ENCODE peak calls at places on chromosomes 3 and 15, in nine cellular contexts. One of them, this sample, is unnamed.

GRCh38 chr3:102225407-102226132 is 209.2 kb upstream of the ZPLD1 start:
- DNase-seq in tibial nerve: no peak
- DNase-seq in ovary: no peak
- DNase-seq in HepG2: peak; percentile 41
- DNase-seq in transverse colon: no peak
- DNase-seq in stomach: no peak
- DNase-seq in sigmoid colon: no peak
- DNase-seq in A549: peak; percentile 33
- DNase-seq in suprapubic skin: no peak
- DNase-seq in this sample: no peak

GRCh38 chr15:67641453-67641852 is 99.0 kb downstream of the MAP2K5 start:
- DNase-seq in stomach: no peak
- DNase-seq in sigmoid colon: no peak
- DNase-seq in HepG2: no peak
- DNase-seq in tibial nerve: no peak
- DNase-seq in suprapubic skin: no peak
- DNase-seq in ovary: no peak
- DNase-seq in A549: no peak
- DNase-seq in transverse colon: no peak
- DNase-seq in this sample: no peak

GRCh38 chr15:92864127-92864814 is 35.9 kb upstream of the CHD2 start:
- DNase-seq in transverse colon: no peak
- DNase-seq in tibial nerve: no peak
- DNase-seq in sigmoid colon: no peak
- DNase-seq in ovary: no peak
- DNase-seq in suprapubic skin: no peak
- DNase-seq in A549: no peak
- DNase-seq in HepG2: no peak
- DNase-seq in stomach: no peak
- DNase-seq in this sample: no peak

GRCh38 chr3:10322355-10322715 is 1.4 kb upstream of the SEC13 start:
- DNase-seq in A549: peak; percentile 41
- DNase-seq in suprapubic skin: no peak
- DNase-seq in stomach: no peak
- DNase-seq in transverse colon: no peak
- DNase-seq in sigmoid colon: no peak
- DNase-seq in HepG2: no peak
- DNase-seq in ovary: no peak
- DNase-seq in tibial nerve: no peak
- DNase-seq in this sample: no peak

GRCh38 chr15:95868970-95869369 is 461.5 kb upstream of the NR2F2 start:
- DNase-seq in transverse colon: no peak
- DNase-seq in ovary: no peak
- DNase-seq in stomach: no peak
- DNase-seq in suprapubic skin: no peak
- DNase-seq in sigmoid colon: no peak
- DNase-seq in tibial nerve: no peak
- DNase-seq in A549: no peak
- DNase-seq in HepG2: no peak
- DNase-seq in this sample: no peak

GRCh38 chr3:107345968-107346367 is 31.3 kb upstream of the CCDC54 start:
- DNase-seq in A549: no peak
- DNase-seq in ovary: no peak
- DNase-seq in suprapubic skin: no peak
- DNase-seq in sigmoid colon: no peak
- DNase-seq in tibial nerve: no peak
- DNase-seq in HepG2: no peak
- DNase-seq in stomach: no peak
- DNase-seq in transverse colon: no peak
- DNase-seq in this sample: no peak

GRCh38 chr3:43950775-43951174 is 260.0 kb downstream of the ABHD5 start:
- DNase-seq in tibial nerve: no peak
- DNase-seq in ovary: no peak
- DNase-seq in transverse colon: no peak
- DNase-seq in stomach: no peak
- DNase-seq in suprapubic skin: no peak
- DNase-seq in sigmoid colon: no peak
- DNase-seq in A549: no peak
- DNase-seq in HepG2: no peak
- DNase-seq in this sample: no peak

GRCh38 chr15:85973584-85974347 is 105.9 kb upstream of the AGBL1 start:
- DNase-seq in transverse colon: no peak
- DNase-seq in HepG2: peak; percentile 6
- DNase-seq in stomach: no peak
- DNase-seq in tibial nerve: no peak
- DNase-seq in suprapubic skin: no peak
- DNase-seq in A549: no peak
- DNase-seq in ovary: no peak
- DNase-seq in sigmoid colon: no peak
- DNase-seq in this sample: no peak

GRCh38 chr3:53229171-53229570 is 26.7 kb downstream of the TKT start:
- DNase-seq in ovary: no peak
- DNase-seq in tibial nerve: no peak
- DNase-seq in transverse colon: no peak
- DNase-seq in HepG2: no peak
- DNase-seq in sigmoid colon: no peak
- DNase-seq in suprapubic skin: no peak
- DNase-seq in stomach: no peak
- DNase-seq in A549: no peak
- DNase-seq in this sample: no peak

GRCh38 chr3:195897853-195898415 is 10.4 kb downstream of the TNK2 start:
- DNase-seq in ovary: peak; percentile 28
- DNase-seq in transverse colon: no peak
- DNase-seq in A549: no peak
- DNase-seq in tibial nerve: no peak
- DNase-seq in HepG2: no peak
- DNase-seq in sigmoid colon: peak; percentile 60
- DNase-seq in suprapubic skin: no peak
- DNase-seq in stomach: no peak
- DNase-seq in this sample: no peak

GRCh38 chr15:31367021-31367729 is 40.5 kb downstream of the KLF13 start:
- DNase-seq in sigmoid colon: no peak
- DNase-seq in transverse colon: no peak
- DNase-seq in HepG2: no peak
- DNase-seq in stomach: no peak
- DNase-seq in ovary: peak; percentile 44
- DNase-seq in suprapubic skin: no peak
- DNase-seq in A549: no peak
- DNase-seq in tibial nerve: no peak
- DNase-seq in this sample: no peak

GRCh38 chr3:81024560-81024959 is 736.9 kb downstream of the GBE1 start:
- DNase-seq in suprapubic skin: no peak
- DNase-seq in A549: no peak
- DNase-seq in stomach: no peak
- DNase-seq in transverse colon: no peak
- DNase-seq in sigmoid colon: no peak
- DNase-seq in HepG2: no peak
- DNase-seq in tibial nerve: no peak
- DNase-seq in ovary: no peak
- DNase-seq in this sample: no peak

GRCh38 chr3:167095976-167096375 is 284.1 kb downstream of the ZBBX start:
- DNase-seq in tibial nerve: no peak
- DNase-seq in ovary: no peak
- DNase-seq in HepG2: no peak
- DNase-seq in sigmoid colon: no peak
- DNase-seq in transverse colon: no peak
- DNase-seq in A549: no peak
- DNase-seq in suprapubic skin: no peak
- DNase-seq in stomach: no peak
- DNase-seq in this sample: no peak

GRCh38 chr15:55282284-55282833 is 7.3 kb downstream of the RAB27A start:
- DNase-seq in tibial nerve: no peak
- DNase-seq in suprapubic skin: no peak
- DNase-seq in ovary: no peak
- DNase-seq in HepG2: no peak
- DNase-seq in A549: no peak
- DNase-seq in sigmoid colon: no peak
- DNase-seq in stomach: no peak
- DNase-seq in transverse colon: no peak
- DNase-seq in this sample: no peak
- TF ChIP-seq EP300 in tibial nerve: no peak
- TF ChIP-seq EP300 in suprapubic skin: no peak
- TF ChIP-seq EP300 in ovary: no peak
- TF ChIP-seq EP300 in HepG2: no peak
- TF ChIP-seq EP300 in A549: no peak
- TF ChIP-seq EP300 in sigmoid colon: no peak
- TF ChIP-seq EP300 in stomach: no peak
- TF ChIP-seq EP300 in transverse colon: no peak
- TF ChIP-seq EP300 in this sample: no peak

DNA sequence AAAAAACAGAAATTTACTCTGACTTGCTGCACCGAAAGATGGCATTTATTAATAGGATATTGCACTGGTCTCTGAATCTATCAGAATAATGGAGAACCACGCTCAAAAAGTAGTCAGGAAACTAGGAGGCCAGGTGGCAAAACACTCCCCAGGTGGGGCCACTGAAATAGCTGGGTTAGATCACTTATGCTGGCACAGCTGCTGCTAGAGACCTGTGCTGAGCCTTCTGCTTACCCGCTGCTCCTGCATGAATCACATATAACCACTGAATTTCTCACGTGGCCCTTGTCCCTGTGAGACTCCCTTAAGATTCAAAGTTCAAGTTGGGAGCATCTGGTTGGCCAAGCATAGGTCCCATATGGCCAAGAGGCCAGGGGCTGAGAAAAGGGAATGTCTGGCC is 66.0 kb upstream of the OXTR start:
- DNase-seq in transverse colon: no peak
- DNase-seq in sigmoid colon: no peak
- DNase-seq in HepG2: no peak
- DNase-seq in stomach: no peak
- DNase-seq in ovary: no peak
- DNase-seq in suprapubic skin: no peak
- DNase-seq in A549: no peak
- DNase-seq in tibial nerve: no peak
- DNase-seq in this sample: no peak
- TF ChIP-seq EP300 in transverse colon: no peak
- TF ChIP-seq EP300 in sigmoid colon: no peak
- TF ChIP-seq EP300 in HepG2: no peak
- TF ChIP-seq EP300 in stomach: no peak
- TF ChIP-seq EP300 in ovary: no peak
- TF ChIP-seq EP300 in suprapubic skin: no peak
- TF ChIP-seq EP300 in A549: no peak
- TF ChIP-seq EP300 in tibial nerve: no peak
- TF ChIP-seq EP300 in this sample: no peak

GRCh38 chr3:153274521-153274920 is 112.5 kb downstream of the RAP2B start:
- DNase-seq in HepG2: no peak
- DNase-seq in sigmoid colon: no peak
- DNase-seq in ovary: no peak
- DNase-seq in stomach: no peak
- DNase-seq in transverse colon: no peak
- DNase-seq in A549: no peak
- DNase-seq in suprapubic skin: no peak
- DNase-seq in tibial nerve: no peak
- DNase-seq in this sample: no peak

GRCh38 chr3:153277029-153277428 is 115.0 kb downstream of the RAP2B start:
- DNase-seq in sigmoid colon: no peak
- DNase-seq in suprapubic skin: no peak
- DNase-seq in HepG2: no peak
- DNase-seq in stomach: no peak
- DNase-seq in tibial nerve: no peak
- DNase-seq in transverse colon: no peak
- DNase-seq in ovary: no peak
- DNase-seq in A549: no peak
- DNase-seq in this sample: no peak

GRCh38 chr3:153275514-153275913 is 113.5 kb downstream of the RAP2B start:
- DNase-seq in stomach: no peak
- DNase-seq in transverse colon: no peak
- DNase-seq in A549: no peak
- DNase-seq in ovary: no peak
- DNase-seq in HepG2: no peak
- DNase-seq in sigmoid colon: no peak
- DNase-seq in tibial nerve: no peak
- DNase-seq in suprapubic skin: no peak
- DNase-seq in this sample: no peak

GRCh38 chr3:153273217-153273616 is 111.2 kb downstream of the RAP2B start:
- DNase-seq in transverse colon: no peak
- DNase-seq in tibial nerve: no peak
- DNase-seq in HepG2: no peak
- DNase-seq in A549: no peak
- DNase-seq in sigmoid colon: no peak
- DNase-seq in stomach: no peak
- DNase-seq in suprapubic skin: no peak
- DNase-seq in ovary: no peak
- DNase-seq in this sample: no peak

DNA sequence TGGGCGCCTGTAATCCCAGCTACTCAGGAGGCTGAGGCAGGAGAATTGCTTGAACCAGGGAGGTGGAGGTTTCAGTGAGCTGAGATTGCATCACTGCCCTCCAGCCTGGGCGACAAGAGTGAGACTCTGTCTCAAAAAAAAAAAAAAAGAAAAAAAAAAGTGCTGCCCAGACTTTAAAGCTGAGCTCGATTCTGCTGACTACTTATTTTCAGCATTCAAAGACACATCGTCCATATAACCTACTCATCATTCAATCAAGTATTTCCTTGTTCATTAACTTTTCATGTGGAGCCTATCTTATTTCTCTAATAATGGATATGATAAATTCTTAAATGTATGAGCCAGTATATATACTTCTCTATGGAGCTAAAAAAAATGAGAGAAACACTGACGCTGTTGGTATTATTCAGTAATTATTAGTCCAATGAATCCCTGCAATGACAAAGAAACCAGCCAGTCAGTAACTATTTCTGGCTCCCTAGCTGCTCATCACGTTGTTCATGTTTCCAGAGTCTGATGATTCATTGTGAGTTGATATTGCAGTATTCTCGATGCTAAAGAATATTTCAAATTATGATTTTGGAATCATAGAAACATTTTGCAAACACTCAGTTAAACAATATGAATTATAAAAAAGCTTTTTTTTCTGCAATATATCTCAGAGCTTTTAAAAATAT is 111.9 kb downstream of the RAP2B start:
- DNase-seq in sigmoid colon: no peak
- DNase-seq in suprapubic skin: no peak
- DNase-seq in HepG2: no peak
- DNase-seq in ovary: no peak
- DNase-seq in stomach: no peak
- DNase-seq in transverse colon: no peak
- DNase-seq in A549: no peak
- DNase-seq in tibial nerve: no peak
- DNase-seq in this sample: no peak
- TF ChIP-seq EP300 in sigmoid colon: no peak
- TF ChIP-seq EP300 in suprapubic skin: no peak
- TF ChIP-seq EP300 in HepG2: no peak
- TF ChIP-seq EP300 in ovary: no peak
- TF ChIP-seq EP300 in stomach: no peak
- TF ChIP-seq EP300 in transverse colon: no peak
- TF ChIP-seq EP300 in A549: no peak
- TF ChIP-seq EP300 in tibial nerve: no peak
- TF ChIP-seq EP300 in this sample: no peak

GRCh38 chr3:179852117-179852886 is 184.4 kb downstream of the PEX5L start:
- DNase-seq in suprapubic skin: no peak
- DNase-seq in sigmoid colon: no peak
- DNase-seq in ovary: no peak
- DNase-seq in A549: no peak
- DNase-seq in transverse colon: no peak
- DNase-seq in HepG2: peak; percentile 10
- DNase-seq in tibial nerve: no peak
- DNase-seq in stomach: no peak
- DNase-seq in this sample: no peak
- TF ChIP-seq EP300 in suprapubic skin: no peak
- TF ChIP-seq EP300 in sigmoid colon: no peak
- TF ChIP-seq EP300 in ovary: no peak
- TF ChIP-seq EP300 in A549: no peak
- TF ChIP-seq EP300 in transverse colon: no peak
- TF ChIP-seq EP300 in HepG2: no peak
- TF ChIP-seq EP300 in tibial nerve: no peak
- TF ChIP-seq EP300 in stomach: no peak
- TF ChIP-seq EP300 in this sample: no peak

This sample was measured in H1.